ENCODE peak calls at places on chromosome 22, in eight cellular contexts. O is IMR-90; H is ovary; M is CD4-positive, alpha-beta T cell; Y is BE2C; B is tibial nerve; E is psoas muscle; G is astrocyte. V is an unnamed sample.

GRCh38 chr22:29503811-29504372 is 23.9 kb downstream of the NEFH start:
- DNase-seq in O (peak; percentile 79), H (peak; percentile 66), M (no peak), Y (peak; percentile 59), B (peak; percentile 59), E (no peak), G (peak; percentile 60), V (peak; percentile 67)

GRCh38 chr22:44396021-44396726 is 83.4 kb upstream of the SHISAL1 start:
- DNase-seq in O (no peak), H (no peak), M (no peak), Y (peak; percentile 15), B (no peak), E (peak; percentile 18), G (no peak), V (no peak)

GRCh38 chr22:25514436-25514835 is 50.0 kb upstream of the GRK3 start:
- DNase-seq in O (peak; percentile 54), H (no peak), M (no peak), Y (no peak), B (no peak), E (no peak), G (no peak), V (no peak)

GRCh38 chr22:30422481-30423295 is 2.9 kb upstream of the MTFP1 start:
- DNase-seq in O (peak; percentile 95), H (peak; percentile 50), M (no peak), Y (peak; percentile 27), B (peak; percentile 65), E (peak; percentile 91), G (peak; percentile 97), V (peak; percentile 98)

GRCh38 chr22:18145676-18146388 is 4.1 kb upstream of the USP18 start:
- DNase-seq in O (no peak), H (no peak), M (no peak), Y (no peak), B (no peak), E (no peak), G (no peak), V (no peak)

GRCh38 chr22:35564975-35565867 is 24.6 kb downstream of the RASD2 start:
- DNase-seq in O (peak; percentile 78), H (no peak), M (no peak), Y (no peak), B (no peak), E (no peak), G (peak; percentile 74), V (peak; percentile 13)

GRCh38 chr22:16955678-16956210 is 52.3 kb downstream of the GAB4 start:
- DNase-seq in O (no peak), H (no peak), M (no peak), Y (no peak), B (no peak), E (no peak), G (no peak), V (no peak)

GRCh38 chr22:36386900-36387663 is 685 bp downstream of the MYH9 start:
- DNase-seq in O (no peak), H (peak; percentile 63), M (no peak), Y (peak; percentile 50), B (no peak), E (peak; percentile 85), G (no peak), V (no peak)

GRCh38 chr22:50726643-50727340 is 11.2 kb upstream of the ACR start:
- DNase-seq in O (no peak), H (no peak), M (no peak), Y (no peak), B (no peak), E (peak; percentile 32), G (no peak), V (no peak)

GRCh38 chr22:50082961-50083461 is 2.2 kb downstream of the MLC1 start:
- DNase-seq in O (no peak), H (no peak), M (no peak), Y (no peak), B (no peak), E (no peak), G (no peak), V (no peak)

GRCh38 chr22:25057013-25057881 is 104.7 kb downstream of the KIAA1671 start:
- DNase-seq in O (no peak), H (peak; percentile 70), M (peak; percentile 71), Y (peak; percentile 81), B (peak; percentile 76), E (peak; percentile 84), G (no peak), V (peak; percentile 43)

GRCh38 chr22:48535868-48536690 is 1291.6 kb downstream of the BRD1 start:
- DNase-seq in O (no peak), H (no peak), M (no peak), Y (no peak), B (no peak), E (no peak), G (no peak), V (no peak)

GRCh38 chr22:48895341-48895740 is 932.3 kb downstream of the BRD1 start:
- DNase-seq in O (no peak), H (no peak), M (no peak), Y (no peak), B (no peak), E (no peak), G (no peak), V (no peak)

GRCh38 chr22:27461470-27461869 is 340.1 kb downstream of the MN1 start:
- DNase-seq in O (peak; percentile 92), H (no peak), M (no peak), Y (no peak), B (no peak), E (no peak), G (peak; percentile 95), V (peak; percentile 86)

GRCh38 chr22:35524966-35525686 is 15.5 kb upstream of the RASD2 start:
- DNase-seq in O (no peak), H (no peak), M (no peak), Y (peak; percentile 93), B (no peak), E (peak; percentile 73), G (no peak), V (no peak)

GRCh38 chr22:28800308-28801041 is at the start of gene XBP1:
- DNase-seq in O (peak; percentile 93), H (peak; percentile 95), M (peak; percentile 83), Y (peak; percentile 96), B (peak; percentile 90), E (peak; percentile 97), G (peak; percentile 86), V (peak; percentile 86)

GRCh38 chr22:50716291-50717024 is 21.5 kb upstream of the ACR start:
- DNase-seq in O (no peak), H (no peak), M (no peak), Y (no peak), B (no peak), E (no peak), G (no peak), V (no peak)

GRCh38 chr22:42560781-42561180 is 7.0 kb downstream of the SERHL2 start:
- DNase-seq in O (no peak), H (no peak), M (no peak), Y (peak; percentile 40), B (no peak), E (no peak), G (no peak), V (no peak)

GRCh38 chr22:48675141-48675827 is 1152.4 kb downstream of the BRD1 start:
- DNase-seq in O (no peak), H (no peak), M (no peak), Y (no peak), B (no peak), E (no peak), G (no peak), V (no peak)

GRCh38 chr22:49018601-49019000 is 809.1 kb downstream of the BRD1 start:
- DNase-seq in O (no peak), H (no peak), M (no peak), Y (no peak), B (no peak), E (no peak), G (no peak), V (no peak)

DNA sequence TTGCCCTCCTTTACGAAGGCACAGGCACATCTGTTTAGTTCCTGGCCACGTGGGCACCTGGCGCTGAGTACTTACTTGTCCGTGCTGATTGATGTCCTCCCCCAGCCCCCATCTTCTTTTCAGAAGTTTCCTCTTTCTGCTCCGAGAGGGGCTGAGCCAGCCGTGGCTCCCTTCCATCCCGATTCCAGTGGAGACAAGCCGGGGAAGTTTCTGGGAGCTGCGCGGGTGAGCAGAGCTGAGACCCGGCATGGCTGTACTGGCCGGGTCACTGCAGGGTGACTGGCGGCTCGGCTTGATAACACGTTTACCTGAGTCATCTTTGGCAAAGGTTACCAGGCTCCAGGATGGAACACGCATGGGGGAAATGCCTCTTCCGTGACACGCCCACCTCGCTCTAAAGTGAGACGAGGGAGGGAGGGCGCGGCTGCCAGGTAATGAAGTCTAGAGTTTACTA is 45.4 kb upstream of the ATXN10 start:
- DNase-seq in O (no peak), H (no peak), M (no peak), Y (no peak), B (no peak), E (no peak), G (no peak), V (no peak)
- H3K27me3 ChIP-seq in O (peaks cover 19% of the 10 kb centered on the region), H (no peaks in the 10 kb centered on the region), M (no peaks in the 10 kb centered on the region), Y (no peaks in the 10 kb centered on the region), B (no peaks in the 10 kb centered on the region), E (no peaks in the 10 kb centered on the region), G (peaks cover 4% of the 10 kb centered on the region), V (no peaks in the 10 kb centered on the region)

GRCh38 chr22:46907578-46908215 is 145.2 kb downstream of the TBC1D22A start:
- DNase-seq in O (no peak), H (no peak), M (no peak), Y (no peak), B (no peak), E (no peak), G (no peak), V (no peak)
- TF ChIP-seq CTCF in O (no peak), H (no peak), M (no peak), Y (no peak), B (no peak), E (no peak), G (no peak), V (no peak)

GRCh38 chr22:31736458-31736857 is 13.5 kb downstream of the PRR14L start:
- DNase-seq in O (no peak), H (no peak), M (no peak), Y (no peak), B (no peak), E (no peak), G (no peak), V (no peak)
- H3K27me3 ChIP-seq in O (no peaks in the 10 kb centered on the region), H (no peaks in the 10 kb centered on the region), M (no peaks in the 10 kb centered on the region), Y (no peaks in the 10 kb centered on the region), B (no peaks in the 10 kb centered on the region), E (no peaks in the 10 kb centered on the region), G (no peaks in the 10 kb centered on the region), V (no peaks in the 10 kb centered on the region)

GRCh38 chr22:31537019-31537535 is 40.7 kb downstream of the SFI1 start:
- DNase-seq in O (no peak), H (no peak), M (no peak), Y (no peak), B (no peak), E (no peak), G (no peak), V (no peak)

GRCh38 chr22:31544481-31545480 is 48.4 kb downstream of the SFI1 start:
- DNase-seq in O (peak; percentile 16), H (no peak), M (no peak), Y (no peak), B (no peak), E (no peak), G (no peak), V (no peak)

GRCh38 chr22:31538815-31539214 is 42.5 kb downstream of the SFI1 start:
- DNase-seq in O (no peak), H (no peak), M (no peak), Y (no peak), B (no peak), E (no peak), G (no peak), V (no peak)

DNA sequence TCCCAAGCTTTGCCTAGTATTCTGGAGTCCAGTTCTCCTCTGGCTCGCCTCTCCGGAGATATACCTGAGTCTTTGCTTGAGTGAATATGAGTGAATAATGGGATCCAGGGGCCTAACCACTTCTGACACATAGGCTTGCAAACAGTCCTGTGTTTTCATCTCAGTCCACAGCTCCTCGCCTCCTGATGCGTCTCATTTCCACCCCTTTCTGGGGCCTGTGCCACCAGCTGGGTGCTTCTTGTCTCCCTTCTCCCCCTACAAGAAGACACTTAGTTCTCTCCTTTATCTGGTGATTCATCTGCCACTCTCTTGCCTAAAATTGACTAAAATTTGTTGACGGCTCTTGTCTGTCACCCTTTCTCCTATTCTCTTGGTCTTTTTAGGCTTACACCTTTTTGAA is 44.6 kb downstream of the SFI1 start:
- DNase-seq in O (no peak), H (no peak), M (no peak), Y (no peak), B (no peak), E (no peak), G (no peak), V (no peak)
- TF ChIP-seq CTCF in O (no peak), H (no peak), M (no peak), Y (no peak), B (no peak), E (no peak), G (no peak), V (no peak)

V was measured in brain microvascular endothelial cell.